ENCODE peak calls at places on chromosomes 7 and 10, in four cellular contexts. One of them, this sample, is unnamed.
A peak's percentile ranks its signal among the peaks of the same experiment; 100 is the strongest.

GRCh38 chr7:94375167-94375566 is 19.5 kb upstream of the COL1A2 start:
- DNase-seq in HepG2: no peak
- DNase-seq in K562: no peak
- DNase-seq in H1: no peak
- DNase-seq in this sample: no peak

GRCh38 chr10:62038609-62039190 is 137.2 kb downstream of the ARID5B start:
- DNase-seq in HepG2: peak; percentile 78
- DNase-seq in K562: peak; percentile 74
- DNase-seq in H1: no peak
- DNase-seq in this sample: peak; percentile 34

GRCh38 chr7:2967238-2967637 is 76.4 kb downstream of the CARD11 start:
- DNase-seq in HepG2: no peak
- DNase-seq in K562: no peak
- DNase-seq in H1: no peak
- DNase-seq in this sample: no peak

GRCh38 chr7:38839846-38840245 is 69.1 kb downstream of the VPS41 start:
- DNase-seq in HepG2: no peak
- DNase-seq in K562: no peak
- DNase-seq in H1: no peak
- DNase-seq in this sample: no peak

GRCh38 chr7:120395526-120396019 is 122.6 kb downstream of the KCND2 start:
- DNase-seq in HepG2: no peak
- DNase-seq in K562: no peak
- DNase-seq in H1: no peak
- DNase-seq in this sample: no peak

GRCh38 chr10:36147529-36147928 is 505.4 kb upstream of the FZD8 start:
- DNase-seq in HepG2: no peak
- DNase-seq in K562: no peak
- DNase-seq in H1: no peak
- DNase-seq in this sample: no peak

GRCh38 chr7:121005996-121006565 is 17.6 kb downstream of the CPED1 start:
- DNase-seq in HepG2: no peak
- DNase-seq in K562: no peak
- DNase-seq in H1: no peak
- DNase-seq in this sample: no peak

GRCh38 chr7:44945479-44945878 is 33.3 kb downstream of the MYO1G start:
- DNase-seq in HepG2: no peak
- DNase-seq in K562: no peak
- DNase-seq in H1: no peak
- DNase-seq in this sample: no peak

GRCh38 chr7:47709051-47709450 is 127.1 kb upstream of the TNS3 start:
- DNase-seq in HepG2: no peak
- DNase-seq in K562: no peak
- DNase-seq in H1: no peak
- DNase-seq in this sample: no peak

GRCh38 chr7:81482600-81483186 is 287.2 kb downstream of the HGF start:
- DNase-seq in HepG2: peak; percentile 4
- DNase-seq in K562: peak; percentile 15
- DNase-seq in H1: no peak
- DNase-seq in this sample: no peak

GRCh38 chr10:71765176-71765906 is 8.0 kb downstream of the VSIR start:
- DNase-seq in HepG2: peak; percentile 15
- DNase-seq in K562: no peak
- DNase-seq in H1: no peak
- DNase-seq in this sample: no peak

GRCh38 chr7:124459101-124460052 is 306.2 kb downstream of the GPR37 start:
- DNase-seq in HepG2: peak; percentile 21
- DNase-seq in K562: no peak
- DNase-seq in H1: no peak
- DNase-seq in this sample: no peak

GRCh38 chr7:30612658-30613265 is 18.1 kb downstream of the GARS1 start:
- DNase-seq in HepG2: no peak
- DNase-seq in K562: no peak
- DNase-seq in H1: no peak
- DNase-seq in this sample: no peak

GRCh38 chr7:98616381-98617050 is 569 bp upstream of the NPTX2 start:
- DNase-seq in HepG2: no peak
- DNase-seq in K562: no peak
- DNase-seq in H1: no peak
- DNase-seq in this sample: no peak

GRCh38 chr10:28952523-28952922 is 275.2 kb downstream of the BAMBI start:
- DNase-seq in HepG2: no peak
- DNase-seq in K562: no peak
- DNase-seq in H1: no peak
- DNase-seq in this sample: no peak

GRCh38 chr7:28623105-28623730 is 210.9 kb downstream of the CREB5 start:
- DNase-seq in HepG2: no peak
- DNase-seq in K562: no peak
- DNase-seq in H1: no peak
- DNase-seq in this sample: no peak

GRCh38 chr10:78700413-78700812 is 368.4 kb upstream of the ZMIZ1 start:
- DNase-seq in HepG2: no peak
- DNase-seq in K562: no peak
- DNase-seq in H1: no peak
- DNase-seq in this sample: no peak

GRCh38 chr7:50362712-50363282 is 58.3 kb downstream of the IKZF1 start:
- DNase-seq in HepG2: no peak
- DNase-seq in K562: no peak
- DNase-seq in H1: no peak
- DNase-seq in this sample: no peak

GRCh38 chr7:107725138-107725740 is 18.7 kb upstream of the CBLL1 start:
- DNase-seq in HepG2: peak; percentile 52
- DNase-seq in K562: peak; percentile 76
- DNase-seq in H1: no peak
- DNase-seq in this sample: peak; percentile 24

GRCh38 chr10:11895598-11895997 is 72.4 kb downstream of the PROSER2 start:
- DNase-seq in HepG2: no peak
- DNase-seq in K562: no peak
- DNase-seq in H1: no peak
- DNase-seq in this sample: no peak

GRCh38 chr10:64733980-64734379 is 1212.8 kb downstream of the REEP3 start:
- DNase-seq in HepG2: peak; percentile 32
- DNase-seq in K562: peak; percentile 11
- DNase-seq in H1: no peak
- DNase-seq in this sample: no peak

GRCh38 chr10:3781458-3782098 is 3.4 kb downstream of the KLF6 start:
- DNase-seq in HepG2: no peak
- DNase-seq in K562: no peak
- DNase-seq in H1: no peak
- DNase-seq in this sample: no peak

GRCh38 chr7:127957886-127958285 is 73.4 kb downstream of the LRRC4 start:
- DNase-seq in HepG2: no peak
- DNase-seq in K562: no peak
- DNase-seq in H1: no peak
- DNase-seq in this sample: no peak

GRCh38 chr10:129506101-129506797 is 39.2 kb downstream of the MGMT start:
- DNase-seq in HepG2: no peak
- DNase-seq in K562: no peak
- DNase-seq in H1: no peak
- DNase-seq in this sample: no peak

GRCh38 chr10:24718031-24718855 is 5.4 kb downstream of the ARHGAP21 start:
- DNase-seq in HepG2: peak; percentile 62
- DNase-seq in K562: no peak
- DNase-seq in H1: no peak
- DNase-seq in this sample: no peak

GRCh38 chr10:85444868-85445267 is 921.7 kb downstream of the GRID1 start:
- DNase-seq in HepG2: no peak
- DNase-seq in K562: no peak
- DNase-seq in H1: no peak
- DNase-seq in this sample: no peak

GRCh38 chr10:85447690-85448089 is 918.9 kb downstream of the GRID1 start:
- DNase-seq in HepG2: no peak
- DNase-seq in K562: no peak
- DNase-seq in H1: no peak
- DNase-seq in this sample: no peak

GRCh38 chr10:85445702-85446101 is 920.9 kb downstream of the GRID1 start:
- DNase-seq in HepG2: no peak
- DNase-seq in K562: no peak
- DNase-seq in H1: no peak
- DNase-seq in this sample: no peak

DNA sequence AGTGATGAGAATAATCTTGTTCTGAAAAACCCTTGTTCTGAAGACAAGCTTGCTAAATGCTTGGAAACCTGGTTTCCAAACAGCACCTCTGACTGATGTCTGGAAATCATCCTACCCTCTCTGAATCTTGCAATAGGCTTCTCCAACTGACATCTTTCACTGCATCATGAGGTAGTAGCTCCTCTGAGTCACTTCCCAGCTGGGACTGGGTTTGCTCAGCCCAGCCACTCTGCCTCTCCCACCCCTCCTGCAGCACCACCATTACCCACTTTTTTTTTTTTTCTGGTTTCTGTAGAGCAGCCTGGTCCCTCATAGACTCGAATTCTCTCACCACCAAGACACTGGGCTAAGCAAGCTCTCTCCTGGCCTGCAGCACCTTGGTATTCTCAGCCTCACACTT is 919.7 kb downstream of the GRID1 start:
- DNase-seq in HepG2: no peak
- DNase-seq in K562: no peak
- DNase-seq in H1: no peak
- DNase-seq in this sample: no peak
- TF ChIP-seq TAF1 in HepG2: no peak
- TF ChIP-seq TAF1 in K562: no peak
- TF ChIP-seq TAF1 in H1: no peak
- TF ChIP-seq TAF1 in this sample: no peak

GRCh38 chr10:119650692-119651513 is at the start of gene BAG3:
- DNase-seq in HepG2: peak; percentile 69
- DNase-seq in K562: peak; percentile 85
- DNase-seq in H1: peak; percentile 50
- DNase-seq in this sample: peak; percentile 69

GRCh38 chr10:119651514-119652327 is 541 bp downstream of the BAG3 start:
- DNase-seq in HepG2: no peak
- DNase-seq in K562: peak; percentile 27
- DNase-seq in H1: no peak
- DNase-seq in this sample: peak; percentile 38

GRCh38 chr10:119653209-119653608 is 2.0 kb downstream of the BAG3 start:
- DNase-seq in HepG2: no peak
- DNase-seq in K562: no peak
- DNase-seq in H1: no peak
- DNase-seq in this sample: no peak

GRCh38 chr10:119654540-119654939 is 3.4 kb downstream of the BAG3 start:
- DNase-seq in HepG2: peak; percentile 27
- DNase-seq in K562: no peak
- DNase-seq in H1: no peak
- DNase-seq in this sample: no peak

GRCh38 chr10:119652361-119652760 is 1.2 kb downstream of the BAG3 start:
- DNase-seq in HepG2: peak; percentile 35
- DNase-seq in K562: peak; percentile 55
- DNase-seq in H1: no peak
- DNase-seq in this sample: no peak
- TF ChIP-seq POLR2A in HepG2: no peak
- TF ChIP-seq POLR2A in K562: no peak
- TF ChIP-seq POLR2A in H1: no peak
- TF ChIP-seq POLR2A in this sample: no peak

DNA sequence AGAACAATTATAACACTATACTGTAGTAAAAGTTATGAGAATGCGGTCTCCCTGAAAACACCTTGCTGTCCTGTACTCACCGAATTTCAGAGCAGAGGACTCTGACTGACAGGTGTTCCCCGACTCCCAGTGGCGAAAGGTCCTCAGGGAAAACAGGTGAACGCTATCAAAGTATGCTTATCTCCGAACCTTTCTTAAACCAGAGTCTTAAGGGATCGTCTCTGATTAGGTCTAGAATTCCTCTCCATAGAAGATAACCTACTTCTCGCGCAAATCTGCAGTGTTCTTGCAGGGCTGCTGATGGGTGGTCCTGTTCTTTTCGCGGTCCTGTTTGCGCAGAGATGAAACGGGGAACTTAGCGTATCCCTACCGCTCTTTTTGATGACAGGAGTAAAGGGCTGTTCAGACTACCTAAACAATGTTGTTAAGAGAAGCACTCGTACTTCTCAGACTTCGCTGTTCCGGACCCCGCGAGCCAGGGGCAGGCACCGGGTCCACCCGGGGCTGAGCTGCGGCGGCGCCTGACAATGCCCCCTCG is 981 bp upstream of the ZMYND11 start:
- DNase-seq in HepG2: no peak
- DNase-seq in K562: no peak
- DNase-seq in H1: no peak
- DNase-seq in this sample: no peak
- TF ChIP-seq TAF1 in HepG2: no peak
- TF ChIP-seq TAF1 in K562: no peak
- TF ChIP-seq TAF1 in H1: no peak
- TF ChIP-seq TAF1 in this sample: no peak

DNA sequence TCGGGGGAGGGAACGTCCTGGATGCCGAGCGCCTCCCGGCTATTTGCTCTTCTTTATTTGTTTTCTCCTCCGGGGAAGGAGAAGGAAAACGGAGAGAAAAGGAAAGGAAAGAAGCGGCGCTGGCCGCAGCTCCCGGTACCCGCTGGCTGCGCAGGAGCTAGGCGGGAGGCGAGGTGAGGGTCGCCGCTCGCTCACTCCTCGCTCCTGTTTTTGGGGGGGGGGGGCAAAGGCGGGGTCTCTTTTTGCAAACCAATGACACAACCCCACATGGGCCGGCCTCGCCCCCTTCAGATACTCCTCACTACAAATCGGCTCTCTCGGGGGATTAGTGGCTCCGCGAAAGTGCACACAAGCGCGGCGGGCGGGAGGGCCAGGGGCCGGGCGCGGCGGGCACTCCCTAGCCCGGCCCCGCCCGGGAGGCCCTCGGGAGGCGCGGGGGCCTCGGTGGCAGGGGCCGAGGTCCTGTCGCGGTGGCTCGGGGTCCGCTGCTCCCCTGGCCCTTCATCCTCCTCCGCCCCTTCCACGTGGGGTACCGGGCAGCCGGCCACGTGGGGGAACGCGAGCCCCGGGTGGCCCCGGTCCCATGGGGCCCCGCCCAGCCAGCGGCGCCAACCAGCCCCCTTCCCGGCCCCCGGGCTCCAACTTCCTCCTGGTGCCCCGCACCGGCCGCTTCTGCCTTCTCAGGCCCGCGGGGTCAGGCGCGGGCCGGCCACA is 650 bp upstream of the CTBP2 start:
- DNase-seq in HepG2: no peak
- DNase-seq in K562: peak; percentile 84
- DNase-seq in H1: peak; percentile 62
- DNase-seq in this sample: no peak
- TF ChIP-seq POLR2A in HepG2: no peak
- TF ChIP-seq POLR2A in K562: no peak
- TF ChIP-seq POLR2A in H1: peak; percentile 27
- TF ChIP-seq POLR2A in this sample: no peak

DNA sequence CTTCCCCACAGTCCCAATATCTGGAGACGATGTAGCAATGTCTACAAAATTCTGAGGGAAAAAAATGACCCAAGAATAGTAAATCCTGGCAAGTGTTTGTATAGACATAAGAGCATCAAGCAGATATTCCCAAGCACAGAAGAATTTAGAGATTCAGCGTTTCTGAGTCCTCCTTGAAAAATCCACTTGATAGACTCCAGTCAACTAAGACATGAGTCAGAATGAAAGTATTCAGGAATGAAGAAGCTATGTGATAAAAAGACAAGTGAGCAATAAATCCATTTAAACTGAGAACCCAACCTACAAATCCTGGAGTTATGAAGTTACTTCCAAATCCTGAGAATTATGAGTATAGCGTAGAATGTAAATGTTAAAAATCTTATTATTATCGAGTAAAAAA is 86.1 kb upstream of the NPY start:
- DNase-seq in HepG2: no peak
- DNase-seq in K562: no peak
- DNase-seq in H1: no peak
- DNase-seq in this sample: no peak
- TF ChIP-seq TAF1 in HepG2: no peak
- TF ChIP-seq TAF1 in K562: no peak
- TF ChIP-seq TAF1 in H1: no peak
- TF ChIP-seq TAF1 in this sample: no peak

This sample was measured in GM12892.